ENCODE peak calls at places on chromosome 22, in ten cellular contexts. J is lower lobe of right lung; O is CD8-positive, alpha-beta memory T cell; V is stimulated activated CD8-positive, alpha-beta memory T cell treated with anti-CD3 and anti-CD28 coated beads, Interleukin-12 subunit alpha, Interleukin-12 subunit beta, amount 100 ng/mL, for 4 hours; Y is left cardiac atrium; R is keratinocyte; F is thoracic aorta; L is GDM1; I is activated naive CD4-positive, alpha-beta T cell; P is activated naive CD8-positive, alpha-beta T cell treated with anti-CD3 and anti-CD28 coated beads for 36 hours. T is an unnamed sample.

GRCh38 chr22:28116261-28116673 is 197.2 kb upstream of the PITPNB start:
- DNase-seq in O (no peak), J (no peak), Y (peak), P (no peak), V (no peak), F (peak), I (no peak), R (peak), L (no peak), T (peak)

GRCh38 chr22:28017859-28018258 is 98.8 kb upstream of the PITPNB start:
- DNase-seq in F (no peak), O (no peak), R (no peak), J (peak), L (no peak), Y (no peak), I (no peak), V (no peak), P (no peak), T (no peak)

GRCh38 chr22:42814215-42814614 is 42.9 kb downstream of the ARFGAP3 start:
- DNase-seq in R (no peak), J (no peak), Y (no peak), V (no peak), P (no peak), L (no peak), I (no peak), O (no peak), F (no peak), T (no peak)

GRCh38 chr22:30843245-30843644 is 125.3 kb downstream of the MORC2 start:
- DNase-seq in O (no peak), P (no peak), I (no peak), F (no peak), Y (no peak), J (no peak), V (no peak), L (no peak), R (no peak), T (no peak)

GRCh38 chr22:43776081-43776670 is 35.9 kb downstream of the EFCAB6 start:
- DNase-seq in V (no peak), F (no peak), Y (no peak), P (no peak), L (no peak), J (no peak), I (no peak), R (no peak), O (no peak), T (no peak)

GRCh38 chr22:27331526-27332281 is 469.9 kb downstream of the MN1 start:
- DNase-seq in L (no peak), F (peak), P (no peak), O (no peak), R (no peak), J (peak), Y (peak), I (no peak), V (no peak), T (peak)

GRCh38 chr22:44702479-44703219 is 645 bp downstream of the PRR5 start:
- DNase-seq in I (no peak), J (no peak), O (no peak), V (no peak), L (no peak), Y (no peak), P (peak), F (no peak), R (no peak), T (peak)

GRCh38 chr22:47309946-47310345 is 547.5 kb downstream of the TBC1D22A start:
- DNase-seq in I (no peak), L (no peak), R (no peak), J (no peak), V (no peak), F (no peak), P (no peak), Y (no peak), O (no peak), T (no peak)

GRCh38 chr22:20219667-20220628 is 48.2 kb downstream of the RTN4R start:
- DNase-seq in L (no peak), P (no peak), Y (no peak), O (no peak), J (no peak), I (no peak), R (no peak), V (no peak), F (no peak), T (no peak)

GRCh38 chr22:49305215-49305965 is 522.3 kb downstream of the BRD1 start:
- DNase-seq in L (peak), J (peak), V (peak), P (peak), Y (peak), I (peak), F (no peak), O (peak), R (no peak), T (no peak)